ENCODE peak calls at places on chromosomes 1 and 21, in seven cellular contexts. Q is cardiac muscle cell, C is tibial nerve, B is breast epithelium, Y is tibial artery, E is kidney epithelial cell, U is right lobe of liver. G is an unnamed sample.

GRCh38 chr1:71351438-71351837 is 270.6 kb upstream of the ZRANB2 start:
- DNase-seq in B (no peak), Y (no peak), U (no peak), C (no peak), Q (no peak), E (no peak), G (peak; percentile 10)

GRCh38 chr1:113701429-113701828 is 57.9 kb downstream of the PHTF1 start:
- DNase-seq in B (no peak), C (no peak), E (no peak), U (no peak), Q (no peak), Y (no peak), G (no peak)

GRCh38 chr21:22710725-22711124 is 1712.5 kb downstream of the NCAM2 start:
- DNase-seq in E (no peak), Y (no peak), B (no peak), Q (no peak), C (no peak), U (no peak), G (no peak)

GRCh38 chr1:178196631-178197030 is 102.7 kb downstream of the RASAL2 start:
- DNase-seq in C (no peak), Y (no peak), E (no peak), U (no peak), B (no peak), Q (no peak), G (no peak)

GRCh38 chr1:61053712-61054608 is 28.4 kb upstream of the NFIA start:
- DNase-seq in Q (peak; percentile 59), E (no peak), C (peak; percentile 17), Y (peak; percentile 70), B (no peak), U (peak; percentile 68), G (no peak)

GRCh38 chr1:226975259-226975908 is 35.3 kb downstream of the COQ8A start:
- DNase-seq in E (no peak), Y (no peak), Q (no peak), B (no peak), U (no peak), C (no peak), G (no peak)

GRCh38 chr1:87061742-87062156 is 147.3 kb downstream of the HS2ST1 start:
- DNase-seq in Y (no peak), Q (no peak), E (no peak), B (no peak), C (no peak), U (no peak), G (no peak)

GRCh38 chr1:203273206-203273868 is 32.0 kb upstream of the BTG2 start:
- DNase-seq in B (peak; percentile 86), C (peak; percentile 90), Q (peak; percentile 92), U (peak; percentile 90), E (peak; percentile 73), Y (peak; percentile 96), G (no peak)

GRCh38 chr1:31101147-31101502 is 35.6 kb upstream of the PUM1 start:
- DNase-seq in Q (no peak), E (no peak), C (peak; percentile 5), Y (no peak), U (peak; percentile 64), B (no peak), G (no peak)

GRCh38 chr1:32335951-32336867 is at the start of gene MARCKSL1:
- DNase-seq in B (peak; percentile 78), Y (peak; percentile 80), Q (peak; percentile 89), C (peak; percentile 74), U (peak; percentile 87), E (no peak), G (no peak)

GRCh38 chr1:218813247-218813646 is 360.4 kb upstream of the LYPLAL1 start:
- DNase-seq in Q (peak; percentile 69), C (no peak), U (no peak), Y (no peak), B (no peak), E (no peak), G (no peak)

GRCh38 chr1:59393211-59394180 is 96.6 kb downstream of the FGGY start:
- DNase-seq in Q (peak; percentile 75), U (peak; percentile 54), C (peak; percentile 84), B (peak; percentile 61), E (peak; percentile 35), Y (peak; percentile 92), G (peak; percentile 70)

GRCh38 chr21:37829447-37829846 is 86.8 kb downstream of the KCNJ6 start:
- DNase-seq in B (no peak), U (peak; percentile 74), E (peak; percentile 41), Y (no peak), Q (no peak), C (no peak), G (no peak)

GRCh38 chr1:119885903-119886783 is 10.2 kb downstream of the ADAM30 start:
- DNase-seq in E (no peak), Y (peak; percentile 68), C (peak; percentile 59), Q (peak; percentile 55), U (peak; percentile 60), B (peak; percentile 67), G (no peak)

GRCh38 chr1:201831371-201831770 is 2.4 kb downstream of the IPO9 start:
- DNase-seq in U (no peak), C (no peak), Y (no peak), Q (no peak), B (no peak), E (no peak), G (no peak)

GRCh38 chr1:41661428-41662060 is 177.1 kb upstream of the EDN2 start:
- DNase-seq in B (no peak), E (no peak), Y (no peak), C (no peak), U (peak; percentile 46), Q (no peak), G (no peak)

GRCh38 chr1:9225411-9225785 is 9.2 kb upstream of the H6PD start:
- DNase-seq in E (no peak), U (no peak), C (no peak), B (no peak), Q (no peak), Y (no peak), G (no peak)

GRCh38 chr1:87684194-87684593 is 355.5 kb downstream of the LMO4 start:
- DNase-seq in E (no peak), Q (peak; percentile 13), U (no peak), C (no peak), Y (no peak), B (no peak), G (no peak)

GRCh38 chr1:94883688-94884087 is 43.2 kb downstream of the CNN3 start:
- DNase-seq in Y (no peak), C (no peak), E (no peak), U (no peak), B (no peak), Q (no peak), G (no peak)

GRCh38 chr1:224114787-224115175 is 870 bp downstream of the FBXO28 start:
- DNase-seq in C (no peak), U (no peak), Y (no peak), B (no peak), Q (no peak), E (no peak), G (no peak)

GRCh38 chr1:6424619-6425593 is at the start of gene ESPN:
- DNase-seq in B (no peak), E (no peak), Y (no peak), C (no peak), U (no peak), Q (no peak), G (no peak)

GRCh38 chr1:162145966-162146696 is 76.6 kb downstream of the NOS1AP start:
- DNase-seq in U (no peak), Y (no peak), B (no peak), E (no peak), Q (no peak), C (no peak), G (no peak)
- H3K4me3 ChIP-seq in U (no peak overlapping the region), Y (no peak overlapping the region), B (no peak overlapping the region), E (no peak overlapping the region), Q (no peak overlapping the region), C (no peak overlapping the region), G (no peak overlapping the region)

DNA sequence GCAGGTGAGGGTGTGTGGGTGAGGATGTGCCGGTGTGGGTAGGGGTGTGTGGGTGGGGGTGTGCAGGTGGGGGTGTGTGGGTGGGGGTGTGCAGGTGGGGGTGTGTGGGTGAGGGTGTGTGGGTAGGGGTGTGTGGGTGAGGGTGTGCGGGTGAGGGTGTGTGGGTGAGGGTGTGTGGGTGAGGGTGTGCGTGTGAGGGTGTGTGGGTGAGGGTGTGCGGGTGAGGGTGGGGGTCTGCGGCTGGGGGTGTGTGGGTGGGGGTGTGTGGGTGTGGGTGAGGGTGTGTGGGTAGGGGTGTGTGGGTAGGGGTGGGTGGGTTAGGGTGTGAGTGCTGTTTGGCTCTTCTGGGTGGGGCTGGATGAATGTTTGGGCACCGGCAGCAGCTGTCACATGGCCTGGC is 241.4 kb upstream of the POTED start:
- DNase-seq in C (no peak), U (no peak), B (no peak), Q (no peak), Y (no peak), E (no peak), G (no peak)
- H3K27me3 ChIP-seq in C (no peaks in the 10 kb centered on the region), U (no peaks in the 10 kb centered on the region), B (no peaks in the 10 kb centered on the region), Q (no peaks in the 10 kb centered on the region), Y (no peaks in the 10 kb centered on the region), E (no peaks in the 10 kb centered on the region), G (no peaks in the 10 kb centered on the region)

DNA sequence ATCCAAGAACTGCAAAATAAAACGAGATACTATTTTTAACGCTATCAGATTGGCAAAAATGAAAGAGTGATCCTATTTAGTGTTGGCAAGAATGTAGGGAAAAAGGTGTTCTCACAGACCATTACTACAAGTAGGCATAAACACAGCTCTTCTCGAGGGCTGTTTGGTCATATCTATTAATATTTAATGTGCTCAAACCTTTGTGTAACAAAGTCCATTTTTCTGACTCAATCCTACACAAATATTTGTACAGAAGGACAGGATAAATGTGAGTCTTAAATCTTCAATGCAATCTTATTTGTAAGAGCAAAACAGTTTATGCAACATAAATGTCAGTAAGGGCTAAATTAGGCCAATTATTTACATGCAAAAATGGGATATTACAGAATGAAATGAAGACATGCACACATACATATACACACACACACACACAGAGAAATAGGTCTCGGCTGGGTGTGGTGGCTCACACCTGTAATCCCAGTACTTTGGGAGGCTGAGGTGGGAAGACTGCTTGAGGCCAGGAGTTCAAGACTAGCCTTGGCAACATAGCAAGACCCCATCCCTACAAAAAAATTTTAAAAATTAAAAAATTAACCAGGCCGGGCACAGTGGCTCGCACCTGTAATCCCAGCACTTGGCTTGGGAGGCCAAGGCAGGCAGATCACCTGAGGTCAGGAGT is 17.7 kb downstream of the DHCR24 start:
- DNase-seq in Y (peak; percentile 2), E (no peak), B (no peak), Q (no peak), C (no peak), U (no peak), G (no peak)
- H3K36me3 ChIP-seq in Y (peaks cover 90% of the 10 kb centered on the region), E (peaks cover 6% of the 10 kb centered on the region), B (no peaks in the 10 kb centered on the region), Q (peaks cover 64% of the 10 kb centered on the region), C (peaks cover 7% of the 10 kb centered on the region), U (peaks cover 88% of the 10 kb centered on the region), G (peaks cover 26% of the 10 kb centered on the region)

DNA sequence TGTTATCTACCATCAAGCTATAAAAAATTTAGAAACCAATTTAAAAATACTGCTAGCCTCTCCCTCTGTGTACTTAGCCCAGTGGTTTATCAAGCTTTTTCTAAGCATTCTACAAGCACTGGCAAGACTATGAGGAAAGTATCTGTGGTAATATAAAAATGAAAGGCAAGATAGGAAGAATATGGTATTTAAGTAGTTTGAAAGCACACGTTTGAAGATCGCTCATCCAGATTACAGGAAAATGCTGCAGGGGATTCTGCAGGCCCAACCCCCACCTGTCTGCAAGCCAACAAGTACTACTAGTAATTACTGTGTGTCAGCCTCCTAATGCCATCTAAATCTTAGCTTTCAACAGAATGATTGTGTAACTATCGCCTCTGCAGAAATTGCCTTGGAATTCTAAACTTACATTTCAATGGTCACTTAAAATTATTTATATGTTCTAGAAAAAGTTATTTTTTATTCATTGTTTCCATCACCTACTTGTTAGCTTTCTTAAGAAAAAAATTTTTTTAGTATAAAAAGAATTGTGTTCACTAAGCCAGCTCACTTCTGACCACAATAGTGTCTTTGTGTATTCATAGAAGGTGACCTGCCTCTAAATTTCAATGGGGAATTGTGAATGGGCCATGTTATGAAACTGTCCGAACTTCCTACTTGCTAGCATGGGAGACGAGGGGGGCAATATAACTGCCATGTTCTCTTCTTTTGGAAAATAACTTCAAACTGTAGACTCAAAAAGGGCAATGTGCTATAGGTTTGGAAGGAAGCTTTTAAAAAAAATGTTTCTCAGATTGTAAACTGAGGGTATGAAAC is 8.4 kb downstream of the ERRFI1 start:
- DNase-seq in E (no peak), B (no peak), U (no peak), Q (peak; percentile 14), Y (no peak), C (no peak), G (no peak)
- H3K4me3 ChIP-seq in E (no peak overlapping the region), B (peak overlapping the region; percentile 4), U (peak overlapping the region; percentile 17), Q (no peak overlapping the region), Y (no peak overlapping the region), C (no peak overlapping the region), G (no peak overlapping the region)

G was measured in BJ.